ENCODE peak calls at places on chromosomes 5 and 9, in nine cellular contexts. One of them, this sample, is unnamed.

GRCh38 chr5:148966348-148966747 is 96.5 kb downstream of the SH3TC2 start:
- DNase-seq in fibroblast of the conjunctiva: no peak
- DNase-seq in stimulated activated CD8-positive, alpha-beta memory T cell treated with anti-CD3 and anti-CD28 coated beads, Interleukin-12 subunit alpha, Interleukin-12 subunit beta, amount 100 ng/mL, for 1 hour: no peak
- DNase-seq in AG08396: no peak
- DNase-seq in left ventricle myocardium inferior: no peak
- DNase-seq in cerebellar cortex: peak
- DNase-seq in foreskin melanocyte: no peak
- DNase-seq in M059J: no peak
- DNase-seq in fibroblast of lung: no peak
- DNase-seq in this sample: no peak

GRCh38 chr9:6565312-6565711 is 80.2 kb downstream of the GLDC start:
- DNase-seq in cerebellar cortex: no peak
- DNase-seq in fibroblast of lung: no peak
- DNase-seq in M059J: no peak
- DNase-seq in foreskin melanocyte: no peak
- DNase-seq in left ventricle myocardium inferior: no peak
- DNase-seq in stimulated activated CD8-positive, alpha-beta memory T cell treated with anti-CD3 and anti-CD28 coated beads, Interleukin-12 subunit alpha, Interleukin-12 subunit beta, amount 100 ng/mL, for 1 hour: no peak
- DNase-seq in AG08396: no peak
- DNase-seq in fibroblast of the conjunctiva: no peak
- DNase-seq in this sample: no peak

GRCh38 chr5:111675540-111675939 is 81.5 kb downstream of the NREP start:
- DNase-seq in cerebellar cortex: no peak
- DNase-seq in foreskin melanocyte: no peak
- DNase-seq in fibroblast of lung: no peak
- DNase-seq in stimulated activated CD8-positive, alpha-beta memory T cell treated with anti-CD3 and anti-CD28 coated beads, Interleukin-12 subunit alpha, Interleukin-12 subunit beta, amount 100 ng/mL, for 1 hour: no peak
- DNase-seq in fibroblast of the conjunctiva: no peak
- DNase-seq in left ventricle myocardium inferior: no peak
- DNase-seq in AG08396: no peak
- DNase-seq in M059J: no peak
- DNase-seq in this sample: no peak

GRCh38 chr9:109604036-109604600 is 106.0 kb upstream of the PTPN3 start:
- DNase-seq in cerebellar cortex: no peak
- DNase-seq in foreskin melanocyte: peak
- DNase-seq in fibroblast of the conjunctiva: no peak
- DNase-seq in AG08396: no peak
- DNase-seq in fibroblast of lung: peak
- DNase-seq in left ventricle myocardium inferior: no peak
- DNase-seq in M059J: no peak
- DNase-seq in stimulated activated CD8-positive, alpha-beta memory T cell treated with anti-CD3 and anti-CD28 coated beads, Interleukin-12 subunit alpha, Interleukin-12 subunit beta, amount 100 ng/mL, for 1 hour: no peak
- DNase-seq in this sample: no peak

GRCh38 chr9:91882628-91883027 is 67.4 kb downstream of the ROR2 start:
- DNase-seq in AG08396: no peak
- DNase-seq in stimulated activated CD8-positive, alpha-beta memory T cell treated with anti-CD3 and anti-CD28 coated beads, Interleukin-12 subunit alpha, Interleukin-12 subunit beta, amount 100 ng/mL, for 1 hour: no peak
- DNase-seq in fibroblast of the conjunctiva: no peak
- DNase-seq in fibroblast of lung: no peak
- DNase-seq in foreskin melanocyte: no peak
- DNase-seq in M059J: no peak
- DNase-seq in cerebellar cortex: no peak
- DNase-seq in left ventricle myocardium inferior: no peak
- DNase-seq in this sample: no peak

GRCh38 chr5:93151896-93152295 is 429.1 kb downstream of the NR2F1-AS1 start:
- DNase-seq in cerebellar cortex: no peak
- DNase-seq in fibroblast of lung: no peak
- DNase-seq in foreskin melanocyte: no peak
- DNase-seq in stimulated activated CD8-positive, alpha-beta memory T cell treated with anti-CD3 and anti-CD28 coated beads, Interleukin-12 subunit alpha, Interleukin-12 subunit beta, amount 100 ng/mL, for 1 hour: no peak
- DNase-seq in fibroblast of the conjunctiva: no peak
- DNase-seq in AG08396: no peak
- DNase-seq in M059J: peak
- DNase-seq in left ventricle myocardium inferior: no peak
- DNase-seq in this sample: no peak

GRCh38 chr5:149240354-149240998 is 31.2 kb upstream of the AFAP1L1 start:
- DNase-seq in M059J: no peak
- DNase-seq in AG08396: no peak
- DNase-seq in stimulated activated CD8-positive, alpha-beta memory T cell treated with anti-CD3 and anti-CD28 coated beads, Interleukin-12 subunit alpha, Interleukin-12 subunit beta, amount 100 ng/mL, for 1 hour: peak
- DNase-seq in fibroblast of the conjunctiva: no peak
- DNase-seq in foreskin melanocyte: no peak
- DNase-seq in cerebellar cortex: no peak
- DNase-seq in fibroblast of lung: no peak
- DNase-seq in left ventricle myocardium inferior: no peak
- DNase-seq in this sample: no peak

GRCh38 chr5:143650296-143650695 is 161.7 kb upstream of the HMHB1 start:
- DNase-seq in cerebellar cortex: peak
- DNase-seq in fibroblast of the conjunctiva: no peak
- DNase-seq in foreskin melanocyte: no peak
- DNase-seq in AG08396: no peak
- DNase-seq in stimulated activated CD8-positive, alpha-beta memory T cell treated with anti-CD3 and anti-CD28 coated beads, Interleukin-12 subunit alpha, Interleukin-12 subunit beta, amount 100 ng/mL, for 1 hour: no peak
- DNase-seq in fibroblast of lung: no peak
- DNase-seq in left ventricle myocardium inferior: no peak
- DNase-seq in M059J: no peak
- DNase-seq in this sample: no peak

GRCh38 chr5:169389318-169389717 is 88.4 kb upstream of the SLIT3 start:
- DNase-seq in foreskin melanocyte: no peak
- DNase-seq in stimulated activated CD8-positive, alpha-beta memory T cell treated with anti-CD3 and anti-CD28 coated beads, Interleukin-12 subunit alpha, Interleukin-12 subunit beta, amount 100 ng/mL, for 1 hour: no peak
- DNase-seq in fibroblast of the conjunctiva: no peak
- DNase-seq in fibroblast of lung: peak
- DNase-seq in M059J: peak
- DNase-seq in AG08396: no peak
- DNase-seq in cerebellar cortex: no peak
- DNase-seq in left ventricle myocardium inferior: no peak
- DNase-seq in this sample: no peak

GRCh38 chr9:87088621-87089020 is 141.3 kb upstream of the GAS1 start:
- DNase-seq in left ventricle myocardium inferior: no peak
- DNase-seq in foreskin melanocyte: peak
- DNase-seq in cerebellar cortex: no peak
- DNase-seq in stimulated activated CD8-positive, alpha-beta memory T cell treated with anti-CD3 and anti-CD28 coated beads, Interleukin-12 subunit alpha, Interleukin-12 subunit beta, amount 100 ng/mL, for 1 hour: no peak
- DNase-seq in AG08396: no peak
- DNase-seq in fibroblast of lung: no peak
- DNase-seq in M059J: no peak
- DNase-seq in fibroblast of the conjunctiva: no peak
- DNase-seq in this sample: no peak

GRCh38 chr5:1502737-1503120 is 21.0 kb downstream of the LPCAT1 start:
- DNase-seq in foreskin melanocyte: no peak
- DNase-seq in M059J: no peak
- DNase-seq in fibroblast of lung: no peak
- DNase-seq in fibroblast of the conjunctiva: no peak
- DNase-seq in cerebellar cortex: no peak
- DNase-seq in AG08396: no peak
- DNase-seq in left ventricle myocardium inferior: no peak
- DNase-seq in stimulated activated CD8-positive, alpha-beta memory T cell treated with anti-CD3 and anti-CD28 coated beads, Interleukin-12 subunit alpha, Interleukin-12 subunit beta, amount 100 ng/mL, for 1 hour: no peak
- DNase-seq in this sample: no peak

GRCh38 chr9:16450578-16450977 is 419.9 kb downstream of the BNC2 start:
- DNase-seq in fibroblast of lung: no peak
- DNase-seq in fibroblast of the conjunctiva: no peak
- DNase-seq in stimulated activated CD8-positive, alpha-beta memory T cell treated with anti-CD3 and anti-CD28 coated beads, Interleukin-12 subunit alpha, Interleukin-12 subunit beta, amount 100 ng/mL, for 1 hour: no peak
- DNase-seq in AG08396: no peak
- DNase-seq in foreskin melanocyte: no peak
- DNase-seq in M059J: no peak
- DNase-seq in left ventricle myocardium inferior: no peak
- DNase-seq in cerebellar cortex: no peak
- DNase-seq in this sample: no peak

GRCh38 chr5:68252678-68253520 is 37.3 kb downstream of the PIK3R1 start:
- DNase-seq in stimulated activated CD8-positive, alpha-beta memory T cell treated with anti-CD3 and anti-CD28 coated beads, Interleukin-12 subunit alpha, Interleukin-12 subunit beta, amount 100 ng/mL, for 1 hour: peak
- DNase-seq in foreskin melanocyte: peak
- DNase-seq in left ventricle myocardium inferior: peak
- DNase-seq in cerebellar cortex: peak
- DNase-seq in AG08396: peak
- DNase-seq in fibroblast of lung: peak
- DNase-seq in fibroblast of the conjunctiva: peak
- DNase-seq in M059J: peak
- DNase-seq in this sample: no peak

GRCh38 chr9:34686231-34686630 is 4.8 kb downstream of the CCL19 start:
- DNase-seq in AG08396: no peak
- DNase-seq in cerebellar cortex: no peak
- DNase-seq in left ventricle myocardium inferior: peak
- DNase-seq in M059J: no peak
- DNase-seq in foreskin melanocyte: no peak
- DNase-seq in fibroblast of lung: no peak
- DNase-seq in fibroblast of the conjunctiva: peak
- DNase-seq in stimulated activated CD8-positive, alpha-beta memory T cell treated with anti-CD3 and anti-CD28 coated beads, Interleukin-12 subunit alpha, Interleukin-12 subunit beta, amount 100 ng/mL, for 1 hour: no peak
- DNase-seq in this sample: no peak

This sample was measured in NCI-H774.